ENCODE peak calls at places on chromosomes 12 and 14, in six cellular contexts. A is AG04450, B is BJ, E is H9, S is glutamatergic neuron, M is mammary epithelial cell. K is an unnamed sample.

GRCh38 chr14:92688434-92689375 is 59.7 kb downstream of the LGMN start:
- DNase-seq in A (no peak), B (no peak), E (no peak), S (no peak), M (no peak), K (no peak)

GRCh38 chr12:65885716-65886115 is 61.4 kb downstream of the HMGA2 start:
- DNase-seq in A (no peak), B (no peak), E (no peak), S (no peak), M (no peak), K (no peak)

GRCh38 chr12:120368789-120369475 is at the start of gene MSI1:
- DNase-seq in A (no peak), B (no peak), E (no peak), S (peak; percentile 62), M (no peak), K (no peak)

GRCh38 chr12:26611598-26611997 is 221.4 kb downstream of the ITPR2 start:
- DNase-seq in A (no peak), B (no peak), E (no peak), S (no peak), M (no peak), K (no peak)

GRCh38 chr12:30203981-30204380 is 420.2 kb upstream of the TMTC1 start:
- DNase-seq in A (no peak), B (no peak), E (no peak), S (no peak), M (no peak), K (no peak)

GRCh38 chr12:10226086-10226485 is 13.4 kb downstream of the GABARAPL1 start:
- DNase-seq in A (no peak), B (no peak), E (no peak), S (no peak), M (no peak), K (no peak)

GRCh38 chr12:53268637-53269562 is 801 bp downstream of the ESPL1 start:
- DNase-seq in A (no peak), B (no peak), E (no peak), S (no peak), M (peak; percentile 11), K (no peak)

GRCh38 chr14:100590726-100591452 is 3.7 kb upstream of the BEGAIN start:
- DNase-seq in A (no peak), B (no peak), E (no peak), S (peak; percentile 10), M (no peak), K (no peak)

GRCh38 chr12:25997401-25997973 is 39.0 kb downstream of the RASSF8 start:
- DNase-seq in A (peak; percentile 53), B (peak; percentile 96), E (no peak), S (no peak), M (peak; percentile 66), K (peak; percentile 76)

GRCh38 chr14:33480589-33481184 is 470.2 kb downstream of the EGLN3 start:
- DNase-seq in A (no peak), B (no peak), E (no peak), S (no peak), M (no peak), K (no peak)

GRCh38 chr14:92916201-92916600 is 6.7 kb upstream of the CHGA start:
- DNase-seq in A (no peak), B (no peak), E (no peak), S (no peak), M (no peak), K (no peak)

GRCh38 chr12:48980389-48980952 is 2.3 kb downstream of the WNT1 start:
- DNase-seq in A (no peak), B (no peak), E (peak; percentile 88), S (no peak), M (no peak), K (no peak)

GRCh38 chr14:91416744-91417133 is 881 bp downstream of the CCDC88C start:
- DNase-seq in A (no peak), B (no peak), E (no peak), S (no peak), M (no peak), K (no peak)

GRCh38 chr14:55062517-55063351 is 11.3 kb downstream of the MAPK1IP1L start:
- DNase-seq in A (no peak), B (no peak), E (no peak), S (no peak), M (no peak), K (no peak)

GRCh38 chr14:53896773-53897172 is 59.9 kb downstream of the BMP4 start:
- DNase-seq in A (peak; percentile 26), B (peak; percentile 63), E (no peak), S (no peak), M (no peak), K (peak; percentile 48)

GRCh38 chr14:64628940-64629403 is 75.3 kb upstream of the PLEKHG3 start:
- DNase-seq in A (peak; percentile 87), B (peak; percentile 96), E (no peak), S (no peak), M (peak; percentile 88), K (peak; percentile 32)

GRCh38 chr12:74293689-74294131 is 243.9 kb upstream of the ATXN7L3B start:
- DNase-seq in A (no peak), B (no peak), E (peak; percentile 40), S (no peak), M (no peak), K (no peak)

GRCh38 chr12:62847709-62848108 is 87.2 kb downstream of the PPM1H start:
- DNase-seq in A (no peak), B (no peak), E (no peak), S (no peak), M (no peak), K (no peak)

GRCh38 chr12:91144053-91144452 is 32.8 kb upstream of the LUM start:
- DNase-seq in A (no peak), B (no peak), E (no peak), S (no peak), M (peak; percentile 76), K (no peak)

GRCh38 chr12:76244298-76244697 is 103.9 kb downstream of the BBS10 start:
- DNase-seq in A (no peak), B (no peak), E (no peak), S (no peak), M (no peak), K (no peak)

GRCh38 chr14:29123017-29123416 is 356.4 kb downstream of the FOXG1 start:
- DNase-seq in A (no peak), B (no peak), E (no peak), S (no peak), M (no peak), K (no peak)

DNA sequence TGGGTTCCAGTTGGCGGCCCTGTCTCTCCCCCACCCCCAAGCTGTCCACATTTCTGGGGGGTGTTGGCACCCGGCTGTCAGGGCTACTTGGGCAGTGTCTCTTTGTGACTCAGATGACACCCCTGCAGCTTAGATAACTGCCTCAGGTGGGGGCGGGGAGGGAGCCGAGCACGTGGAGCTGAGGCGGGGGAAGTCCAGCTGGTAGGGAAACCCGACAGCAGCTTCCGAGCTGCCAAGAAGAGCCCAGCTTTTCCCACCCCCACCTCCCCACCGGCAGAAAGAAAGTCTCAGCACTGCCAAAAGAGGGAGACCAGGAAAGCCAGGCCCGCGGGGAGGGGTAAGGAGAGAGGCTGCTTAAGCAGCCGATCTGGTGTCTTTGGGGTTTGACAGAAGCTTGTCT is 1.4 kb downstream of the LRTM2 start:
- DNase-seq in A (no peak), B (no peak), E (no peak), S (no peak), M (no peak), K (no peak)
- TF ChIP-seq CTCF in A (no peak), B (no peak), E (no peak), S (no peak), M (no peak), K (no peak)

DNA sequence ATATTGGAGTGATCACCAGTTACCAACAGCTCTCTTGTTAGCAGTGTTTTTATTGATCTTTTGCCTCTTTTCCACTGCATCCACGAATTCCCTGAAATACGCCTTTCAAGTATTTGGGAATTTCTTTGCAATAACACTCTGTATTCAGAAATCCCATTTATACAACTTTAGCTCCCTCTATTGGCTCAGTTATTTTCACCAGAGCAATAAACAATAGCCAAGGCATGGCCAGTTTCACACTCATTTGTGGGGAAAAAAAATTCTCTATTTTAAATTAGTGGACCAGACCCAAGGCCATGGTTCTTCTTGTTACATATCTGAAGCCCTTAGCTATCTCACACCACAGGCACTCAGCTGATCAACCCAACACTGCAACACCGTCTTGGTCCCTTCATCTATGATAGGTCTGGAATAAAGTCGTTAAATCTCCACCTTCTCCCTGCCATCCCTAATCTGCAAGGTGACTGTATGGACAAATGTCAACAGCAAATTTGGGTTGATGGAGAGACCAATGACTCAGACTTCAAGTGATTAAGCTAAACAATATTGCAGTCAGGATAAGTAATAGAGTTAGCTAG is 92.4 kb upstream of the TMEM260 start:
- DNase-seq in A (no peak), B (no peak), E (no peak), S (no peak), M (peak; percentile 1), K (peak; percentile 2)
- TF ChIP-seq CTCF in A (peak; percentile 67), B (peak; percentile 43), E (peak; percentile 62), S (peak; percentile 44), M (peak; percentile 27), K (peak; percentile 51)

DNA sequence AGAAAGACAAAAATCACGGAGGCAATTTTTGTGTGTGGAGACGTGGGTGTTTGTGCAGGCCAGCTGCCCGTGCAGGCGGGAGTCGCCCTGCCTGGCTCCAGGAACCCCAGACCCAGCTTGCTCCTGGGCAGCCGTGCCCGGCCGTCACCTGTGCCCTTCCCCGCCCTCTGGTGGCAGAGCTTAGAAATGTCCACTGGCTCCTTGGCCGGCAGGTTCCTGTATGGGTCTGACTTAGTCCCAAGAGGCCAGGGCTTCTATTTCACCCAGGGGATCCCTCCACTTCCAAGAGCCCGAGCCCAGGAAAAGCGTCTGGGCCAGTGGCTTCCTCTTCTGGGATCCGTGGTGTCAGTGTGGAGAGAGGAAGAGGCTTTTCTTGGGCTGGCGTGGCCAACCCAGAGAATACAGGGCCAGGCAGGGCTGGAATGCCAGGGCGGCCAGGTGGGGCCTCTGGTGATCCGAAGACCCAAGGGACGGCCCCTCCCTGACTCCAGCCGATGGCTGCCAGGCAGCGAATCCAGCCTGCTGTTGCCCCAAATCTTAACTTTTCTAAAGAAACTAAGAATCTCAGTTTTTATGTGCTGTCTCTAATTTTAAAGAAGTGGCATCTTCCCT is 120.9 kb downstream of the TMEM132C start:
- DNase-seq in A (no peak), B (no peak), E (peak; percentile 92), S (peak; percentile 61), M (no peak), K (no peak)
- TF ChIP-seq CTCF in A (no peak), B (no peak), E (peak; percentile 88), S (peak; percentile 73), M (no peak), K (no peak)

GRCh38 chr14:73746540-73747385 is 32.6 kb upstream of the PNMA1 start:
- DNase-seq in A (no peak), B (no peak), E (peak; percentile 38), S (no peak), M (no peak), K (no peak)
- TF ChIP-seq CTCF in A (peak; percentile 39), B (peak; percentile 30), E (peak; percentile 42), S (peak; percentile 11), M (peak; percentile 22), K (peak; percentile 8)

K was measured in AG09319.